ENCODE peak calls at places on chromosomes 12 and 14, in nine cellular contexts. L is neural progenitor cell; T is GM06990; Y is heart right ventricle; C is foreskin fibroblast; A is Panc1; M is right lobe of liver; E is IMR-90; H is CD8-positive, alpha-beta T cell. F is an unnamed sample.

GRCh38 chr12:69908208-69908607 is 83.2 kb downstream of the MYRFL start:
- DNase-seq in A (no peak), Y (no peak), C (peak), T (no peak), E (no peak), H (no peak), M (no peak), L (no peak), F (peak)

GRCh38 chr14:100051543-100051942 is 13.7 kb upstream of the EVL start:
- DNase-seq in T (no peak), H (no peak), Y (no peak), C (no peak), M (no peak), L (no peak), E (peak), A (no peak), F (no peak)

GRCh38 chr12:13234045-13234641 is 37.6 kb downstream of the EMP1 start:
- DNase-seq in E (peak), C (peak), T (no peak), A (no peak), M (no peak), L (peak), Y (no peak), H (no peak), F (peak)

GRCh38 chr12:11307143-11307542 is 3.1 kb downstream of the PRB4 start:
- DNase-seq in A (no peak), C (peak), M (no peak), Y (no peak), T (no peak), H (no peak), L (no peak), E (no peak), F (peak)

GRCh38 chr14:50334211-50334610 is 22.1 kb downstream of the DMAC2L start:
- DNase-seq in H (no peak), A (no peak), Y (no peak), M (no peak), E (no peak), C (no peak), T (no peak), L (no peak), F (peak)

GRCh38 chr14:101480747-101481530 is 80.4 kb upstream of the DIO3 start:
- DNase-seq in C (peak), Y (no peak), T (no peak), E (peak), A (peak), H (no peak), M (peak), L (no peak), F (peak)

GRCh38 chr12:53474819-53475218 is 22.9 kb downstream of the PCBP2 start:
- DNase-seq in A (no peak), E (no peak), L (no peak), Y (no peak), T (no peak), M (no peak), H (no peak), C (no peak), F (no peak)

GRCh38 chr14:53528114-53528513 is 375.0 kb upstream of the DDHD1 start:
- DNase-seq in T (no peak), Y (no peak), M (no peak), C (peak), A (no peak), L (no peak), E (peak), H (no peak), F (no peak)

GRCh38 chr12:9751204-9752144 is 9.2 kb downstream of the CD69 start:
- DNase-seq in C (peak), T (no peak), E (peak), Y (no peak), L (peak), H (peak), A (no peak), M (no peak), F (peak)

GRCh38 chr12:54125950-54126695 is 62.7 kb downstream of the SMUG1 start:
- DNase-seq in E (no peak), Y (peak), A (no peak), L (peak), T (no peak), M (no peak), C (peak), H (no peak), F (no peak)

GRCh38 chr14:88346048-88346639 is 23.1 kb upstream of the KCNK10 start:
- DNase-seq in C (peak), L (no peak), M (no peak), T (no peak), H (no peak), Y (no peak), A (no peak), E (no peak), F (no peak)

GRCh38 chr12:32126720-32127119 is 20.1 kb downstream of the BICD1 start:
- DNase-seq in C (peak), Y (no peak), T (no peak), H (no peak), A (no peak), M (no peak), E (peak), L (no peak), F (peak)

GRCh38 chr12:39807043-39807442 is 187.4 kb upstream of the ABCD2 start:
- DNase-seq in Y (no peak), L (peak), T (no peak), E (no peak), C (no peak), H (no peak), M (no peak), A (no peak), F (peak)

GRCh38 chr12:68240079-68240478 is 13.3 kb downstream of the IL22 start:
- DNase-seq in H (no peak), T (no peak), C (peak), A (no peak), E (peak), L (no peak), Y (no peak), M (no peak), F (peak)

GRCh38 chr12:107393043-107393725 is 292.4 kb upstream of the PWP1 start:
- DNase-seq in H (no peak), L (no peak), T (no peak), M (no peak), C (no peak), Y (no peak), E (no peak), A (no peak), F (peak)

GRCh38 chr12:77122236-77122635 is 56.9 kb upstream of the E2F7 start:
- DNase-seq in A (peak), M (no peak), L (no peak), C (peak), H (no peak), E (peak), T (no peak), Y (no peak), F (peak)

GRCh38 chr12:50314629-50315312 is 31.5 kb upstream of the LIMA1 start:
- DNase-seq in M (no peak), A (peak), C (peak), T (peak), Y (no peak), E (peak), H (no peak), L (peak), F (peak)

GRCh38 chr14:51095854-51096823 is 1.2 kb upstream of the TRIM9 start:
- DNase-seq in A (no peak), H (no peak), M (no peak), T (no peak), E (peak), L (peak), Y (peak), C (peak), F (peak)

GRCh38 chr14:63204407-63205280 is at the start of gene RHOJ:
- DNase-seq in E (peak), M (no peak), L (peak), A (no peak), H (no peak), C (peak), T (no peak), Y (peak), F (no peak)

GRCh38 chr12:118219772-118220171 is 83.8 kb downstream of the PEBP1 start:
- DNase-seq in H (no peak), A (no peak), E (no peak), C (no peak), L (no peak), M (no peak), T (no peak), Y (no peak), F (no peak)

GRCh38 chr12:92059976-92060375 is 85.7 kb downstream of the BTG1 start:
- DNase-seq in C (peak), L (no peak), E (peak), A (no peak), Y (no peak), M (no peak), T (no peak), H (no peak), F (peak)

GRCh38 chr12:117845271-117845904 is 123.4 kb downstream of the KSR2 start:
- DNase-seq in C (no peak), T (no peak), L (no peak), M (no peak), E (no peak), H (no peak), Y (no peak), A (no peak), F (no peak)

GRCh38 chr12:49230176-49230575 is 34.7 kb upstream of the TUBA1C start:
- DNase-seq in T (no peak), M (no peak), H (no peak), A (no peak), L (no peak), Y (no peak), E (no peak), C (no peak), F (no peak)

GRCh38 chr14:99971929-99972747 is 93.1 kb upstream of the EVL start:
- DNase-seq in H (no peak), Y (peak), T (peak), M (no peak), L (peak), A (no peak), C (peak), E (peak), F (no peak)

GRCh38 chr12:88496429-88497190 is 83.7 kb downstream of the KITLG start:
- DNase-seq in E (no peak), A (no peak), T (no peak), M (no peak), L (no peak), C (peak), H (no peak), Y (no peak), F (no peak)

GRCh38 chr14:103483600-103483999 is 39.0 kb downstream of the CKB start:
- DNase-seq in C (peak), L (no peak), H (no peak), A (peak), E (peak), T (no peak), M (no peak), Y (no peak), F (peak)

GRCh38 chr12:42935756-42936155 is 346.2 kb upstream of the PRICKLE1 start:
- DNase-seq in C (peak), L (no peak), H (no peak), T (no peak), A (no peak), M (no peak), E (peak), Y (no peak), F (peak)

DNA sequence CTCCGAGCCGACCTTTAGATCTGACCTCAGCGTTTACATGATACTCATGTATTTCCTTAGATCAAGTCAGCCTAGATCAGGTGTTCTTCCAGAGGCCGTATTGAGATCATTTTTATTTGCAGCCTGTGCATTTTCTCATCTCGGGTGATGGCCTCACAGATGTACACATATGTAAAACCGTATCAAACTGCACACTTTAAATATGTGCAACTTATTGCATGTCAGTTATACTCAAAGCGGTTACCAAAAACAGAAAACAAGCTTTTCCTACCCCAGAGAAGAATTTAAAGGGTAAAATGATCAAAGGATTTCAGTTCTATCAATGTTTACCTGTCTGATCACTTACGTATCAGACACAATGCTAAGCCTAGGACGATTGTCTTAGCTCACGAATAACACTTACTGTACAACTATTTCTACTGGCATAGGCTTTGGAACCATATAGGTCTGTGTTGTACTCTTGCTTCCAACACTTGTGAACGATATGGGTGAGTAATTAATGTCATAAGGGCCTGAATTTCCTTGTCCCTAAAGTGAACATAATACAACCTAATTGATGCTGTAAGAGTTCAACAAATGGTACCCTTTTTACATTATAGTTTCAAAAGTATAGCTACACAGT is 628 bp upstream of the LLPH start:
- DNase-seq in H (no peak), Y (no peak), L (no peak), M (no peak), E (no peak), T (no peak), C (no peak), A (no peak), F (no peak)
- H3K4me3 ChIP-seq in H (peak), Y (peak), L (peak), M (peak), E (peak), T (peak), C (peak), A (peak), F (peak)

DNA sequence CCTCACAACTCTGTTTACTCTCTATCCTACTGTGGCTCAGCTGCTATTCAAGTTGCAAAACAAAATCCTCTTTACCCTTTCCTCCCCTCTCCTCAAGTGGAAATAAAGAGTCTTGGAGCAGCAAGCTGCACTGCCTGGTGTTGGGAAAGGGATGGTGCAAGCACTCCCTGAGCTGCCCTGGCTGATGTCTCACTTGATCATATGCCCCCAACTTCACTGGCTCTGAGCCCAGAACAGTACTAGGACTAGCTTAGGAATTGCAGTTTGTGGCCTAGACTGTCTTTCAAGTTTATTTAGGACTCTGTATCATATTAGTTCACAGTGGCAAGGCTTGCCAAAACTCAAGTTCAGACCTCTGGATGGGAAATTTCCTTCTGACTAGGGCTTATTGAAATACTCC is 1683.8 kb upstream of the SEL1L start:
- DNase-seq in A (no peak), C (peak), Y (no peak), E (peak), H (no peak), T (no peak), L (peak), M (no peak), F (peak)
- TF ChIP-seq CTCF in A (no peak), C (peak), Y (no peak), E (peak), H (no peak), T (no peak), L (peak), M (no peak), F (peak)

GRCh38 chr12:27210187-27210586 is 33.9 kb upstream of the STK38L start:
- DNase-seq in H (no peak), Y (no peak), T (no peak), C (no peak), E (no peak), L (no peak), A (no peak), M (no peak), F (no peak)

GRCh38 chr12:27212861-27213260 is 31.2 kb upstream of the STK38L start:
- DNase-seq in H (no peak), Y (no peak), M (no peak), E (no peak), C (no peak), T (no peak), L (no peak), A (no peak), F (no peak)

GRCh38 chr12:27213304-27213703 is 30.8 kb upstream of the STK38L start:
- DNase-seq in A (no peak), L (no peak), Y (no peak), H (no peak), T (no peak), E (no peak), M (no peak), C (no peak), F (no peak)

GRCh38 chr12:27217590-27217989 is 26.5 kb upstream of the STK38L start:
- DNase-seq in Y (no peak), A (no peak), M (no peak), L (no peak), E (no peak), T (no peak), H (no peak), C (no peak), F (no peak)

GRCh38 chr12:27213830-27214787 is 30.0 kb upstream of the STK38L start:
- DNase-seq in A (no peak), Y (no peak), L (no peak), C (no peak), M (peak), E (no peak), T (no peak), H (no peak), F (no peak)
- H3K4me3 ChIP-seq in A (no peak), Y (no peak), L (no peak), C (no peak), M (no peak), E (no peak), T (no peak), H (no peak), F (no peak)

GRCh38 chr12:65278576-65279386 is at the start of gene MSRB3:
- DNase-seq in A (no peak), H (no peak), T (peak), L (peak), Y (peak), C (peak), E (peak), M (peak), F (peak)
- TF ChIP-seq CTCF in A (peak), H (no peak), T (peak), L (peak), Y (no peak), C (no peak), E (no peak), M (no peak), F (no peak)

DNA sequence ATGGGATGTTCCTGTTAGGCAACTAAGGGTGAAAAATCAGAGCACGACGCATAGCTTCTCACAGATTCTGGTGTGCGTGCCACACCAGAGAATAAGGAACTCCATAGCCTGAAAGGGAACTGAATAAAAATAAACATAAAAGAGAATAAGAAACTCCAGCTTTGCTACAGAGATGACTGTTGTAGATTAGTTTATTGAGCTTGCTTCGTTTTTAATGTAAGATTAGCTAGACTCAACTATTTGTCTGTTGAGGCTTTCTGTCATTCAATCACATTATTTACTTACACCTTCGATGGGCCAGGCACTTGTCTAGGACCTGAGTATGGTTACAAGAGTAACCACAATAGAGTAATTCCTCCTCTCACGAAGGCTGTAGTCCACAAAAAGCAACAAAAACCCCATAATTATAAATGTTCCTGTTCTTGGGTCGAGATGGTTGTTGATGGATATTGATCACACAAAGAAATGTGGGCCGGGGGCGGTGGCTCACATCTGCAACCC is 807 bp upstream of the ZCCHC8 start:
- DNase-seq in H (no peak), L (no peak), Y (no peak), A (no peak), C (no peak), M (no peak), T (peak), E (no peak), F (no peak)
- H3K4me3 ChIP-seq in H (peak), L (peak), Y (no peak), A (peak), C (peak), M (peak), T (peak), E (no peak), F (peak)

GRCh38 chr12:101881228-101881627 is 3.8 kb downstream of the DRAM1 start:
- DNase-seq in Y (no peak), M (no peak), H (no peak), A (no peak), L (no peak), E (no peak), T (no peak), C (no peak), F (no peak)
- TF ChIP-seq CTCF in Y (no peak), M (no peak), H (no peak), A (no peak), L (no peak), E (no peak), T (no peak), C (no peak), F (no peak)

F was measured in epithelial cell of esophagus.